ENCODE peak calls at places on chromosomes 5 and 9, in seven cellular contexts. P is GDM1; K is NB4; L is lower leg skin; B is D341Med; M is adrenal gland; N is central memory CD4-positive, alpha-beta T cell. I is an unnamed sample.

GRCh38 chr5:38845555-38846378 is at the start of gene OSMR:
- DNase-seq in P (no peak), K (peak), L (peak), B (peak), M (peak), N (no peak), I (no peak)

GRCh38 chr9:74205071-74205470 is 292.1 kb upstream of the RORB start:
- DNase-seq in P (no peak), K (no peak), L (no peak), B (no peak), M (no peak), N (no peak), I (no peak)

GRCh38 chr9:115146581-115147021 is 28.6 kb upstream of the TNC start:
- DNase-seq in P (no peak), K (no peak), L (no peak), B (no peak), M (no peak), N (no peak), I (no peak)

GRCh38 chr5:54540286-54540685 is 22.7 kb downstream of the SNX18 start:
- DNase-seq in P (no peak), K (no peak), L (peak), B (no peak), M (no peak), N (no peak), I (no peak)

GRCh38 chr9:76905984-76906861 is at the start of gene PRUNE2:
- DNase-seq in P (no peak), K (peak), L (peak), B (peak), M (peak), N (no peak), I (peak)

GRCh38 chr9:97487107-97487506 is 14.4 kb upstream of the TMOD1 start:
- DNase-seq in P (no peak), K (peak), L (no peak), B (peak), M (no peak), N (no peak), I (no peak)

GRCh38 chr5:7320641-7321170 is 75.2 kb upstream of the ADCY2 start:
- DNase-seq in P (no peak), K (no peak), L (no peak), B (no peak), M (no peak), N (no peak), I (no peak)

GRCh38 chr5:37938086-37938852 is 98.4 kb upstream of the GDNF start:
- DNase-seq in P (no peak), K (no peak), L (no peak), B (no peak), M (no peak), N (no peak), I (no peak)

GRCh38 chr9:6045364-6045763 is 29.9 kb upstream of the RANBP6 start:
- DNase-seq in P (no peak), K (no peak), L (no peak), B (no peak), M (no peak), N (no peak), I (no peak)

GRCh38 chr5:74017112-74017511 is 391.1 kb downstream of the ARHGEF28 start:
- DNase-seq in P (no peak), K (no peak), L (no peak), B (no peak), M (no peak), N (no peak), I (no peak)

I was measured in NCI-H1092 treated with DMSO at 0.1 percent for 48 hours.